ENCODE peak calls at places on chromosome 12, in ten cellular contexts. I is heart right ventricle; N is WTC11; U is fibroblast of lung; R is astrocyte of the cerebellum; W is bronchial epithelial cell; G is CD4-positive, alpha-beta T cell; K is AG09319; B is brain microvascular endothelial cell; L is endothelial cell. Y is an unnamed sample.

GRCh38 chr12:76878045-76878898 is 547 bp downstream of the CSRP2 start:
- DNase-seq in L (peak), U (peak), B (no peak), N (peak), I (no peak), K (no peak), R (no peak), W (peak), G (no peak), Y (no peak)

GRCh38 chr12:47164730-47165439 is 85.1 kb upstream of the AMIGO2 start:
- DNase-seq in I (no peak), N (no peak), U (peak), L (no peak), K (peak), R (peak), W (no peak), G (no peak), B (no peak), Y (no peak)

GRCh38 chr12:45518516-45519235 is 210.8 kb upstream of the ARID2 start:
- DNase-seq in G (peak), K (no peak), L (no peak), N (no peak), R (no peak), U (no peak), W (no peak), B (no peak), I (no peak), Y (no peak)

GRCh38 chr12:57489157-57489641 is 1.3 kb downstream of the MARS1 start:
- DNase-seq in N (no peak), K (no peak), U (peak), W (no peak), G (no peak), B (peak), R (no peak), I (no peak), L (no peak), Y (no peak)

GRCh38 chr12:128258866-128259555 is 8.0 kb upstream of the TMEM132C start:
- DNase-seq in I (no peak), K (no peak), L (no peak), N (no peak), B (no peak), U (no peak), W (no peak), R (no peak), G (no peak), Y (no peak)

GRCh38 chr12:75868501-75868900 is 163.1 kb downstream of the PHLDA1 start:
- DNase-seq in K (no peak), W (no peak), L (no peak), U (peak), R (peak), G (no peak), N (no peak), B (no peak), I (peak), Y (no peak)

GRCh38 chr12:40436564-40436963 is 211.8 kb downstream of the LRRK2 start:
- DNase-seq in W (no peak), K (no peak), B (no peak), L (no peak), G (no peak), R (no peak), U (no peak), N (no peak), I (no peak), Y (no peak)

GRCh38 chr12:129186952-129187351 is 333.7 kb downstream of the GLT1D1 start:
- DNase-seq in B (no peak), G (no peak), U (no peak), K (no peak), L (no peak), I (no peak), N (no peak), R (no peak), W (no peak), Y (no peak)

GRCh38 chr12:42741771-42742510 is 152.4 kb upstream of the PRICKLE1 start:
- DNase-seq in B (peak), U (peak), L (no peak), G (no peak), I (no peak), K (no peak), R (no peak), N (no peak), W (no peak), Y (no peak)

GRCh38 chr12:10663869-10664268 is 10.0 kb downstream of the STYK1 start:
- DNase-seq in I (no peak), W (no peak), B (no peak), L (no peak), G (no peak), N (no peak), R (no peak), U (no peak), K (no peak), Y (no peak)

GRCh38 chr12:51636581-51636980 is 45.5 kb downstream of the SCN8A start:
- DNase-seq in U (no peak), W (peak), N (no peak), G (no peak), B (no peak), K (peak), I (no peak), L (no peak), R (no peak), Y (no peak)

GRCh38 chr12:12975322-12976077 is 23.5 kb upstream of the GPRC5D start:
- DNase-seq in B (peak), L (peak), N (peak), U (peak), R (no peak), G (no peak), W (peak), I (no peak), K (no peak), Y (no peak)

GRCh38 chr12:75820848-75821578 is 210.6 kb downstream of the PHLDA1 start:
- DNase-seq in R (peak), L (no peak), G (no peak), I (peak), K (peak), U (peak), W (peak), N (no peak), B (peak), Y (no peak)

GRCh38 chr12:56152756-56153137 is 360 bp downstream of the MYL6B start:
- DNase-seq in K (no peak), I (no peak), B (no peak), W (no peak), R (no peak), U (no peak), L (no peak), G (no peak), N (no peak), Y (no peak)

GRCh38 chr12:89571481-89572190 is 45.8 kb upstream of the POC1B start:
- DNase-seq in K (peak), R (peak), G (no peak), N (no peak), I (no peak), W (peak), U (peak), L (no peak), B (no peak), Y (no peak)

GRCh38 chr12:62919827-62920226 is 15.1 kb downstream of the PPM1H start:
- DNase-seq in B (peak), I (no peak), U (peak), R (peak), N (no peak), K (no peak), G (no peak), L (no peak), W (peak), Y (no peak)

GRCh38 chr12:48999371-49000131 is at the start of gene DDN:
- DNase-seq in W (no peak), B (peak), L (no peak), I (no peak), N (no peak), G (no peak), R (no peak), U (peak), K (no peak), Y (no peak)

GRCh38 chr12:104694161-104694560 is 237.4 kb downstream of the CHST11 start:
- DNase-seq in R (no peak), B (no peak), I (no peak), W (no peak), L (no peak), N (no peak), K (no peak), G (no peak), U (peak), Y (no peak)

GRCh38 chr12:79674629-79675028 is 16.1 kb downstream of the PAWR start:
- DNase-seq in U (peak), I (no peak), R (peak), W (peak), N (no peak), G (no peak), K (no peak), L (no peak), B (peak), Y (no peak)

GRCh38 chr12:117966511-117966910 is 2.3 kb downstream of the KSR2 start:
- DNase-seq in L (no peak), R (no peak), G (no peak), B (no peak), N (no peak), W (no peak), K (no peak), U (no peak), I (no peak), Y (no peak)

GRCh38 chr12:32305163-32305562 is 94.2 kb upstream of the FGD4 start:
- DNase-seq in U (no peak), G (no peak), L (no peak), K (no peak), B (no peak), I (no peak), W (peak), N (no peak), R (no peak), Y (no peak)

GRCh38 chr12:14810953-14811483 is 3.0 kb downstream of the SMCO3 start:
- DNase-seq in N (peak), U (peak), G (no peak), W (peak), B (peak), I (no peak), R (no peak), K (no peak), L (peak), Y (no peak)

GRCh38 chr12:124588689-124589318 is 21.4 kb upstream of the NCOR2 start:
- DNase-seq in R (no peak), U (peak), B (peak), N (no peak), W (peak), I (peak), K (no peak), L (no peak), G (peak), Y (no peak)

GRCh38 chr12:106205208-106206069 is 42.4 kb downstream of the CKAP4 start:
- DNase-seq in W (peak), R (no peak), N (no peak), L (no peak), U (no peak), I (peak), G (no peak), B (no peak), K (no peak), Y (no peak)

GRCh38 chr12:72053604-72054003 is 115.0 kb downstream of the TPH2 start:
- DNase-seq in R (no peak), K (no peak), G (no peak), N (no peak), I (no peak), B (peak), L (no peak), U (peak), W (no peak), Y (no peak)

GRCh38 chr12:26736563-26737486 is 96.2 kb downstream of the ITPR2 start:
- DNase-seq in G (no peak), R (no peak), I (no peak), L (no peak), U (peak), K (no peak), N (no peak), W (peak), B (peak), Y (no peak)

GRCh38 chr12:72276212-72276865 is 4.2 kb downstream of the TRHDE start:
- DNase-seq in U (peak), L (no peak), R (no peak), K (no peak), I (no peak), B (no peak), W (no peak), G (no peak), N (no peak), Y (no peak)

GRCh38 chr12:64749466-64750202 is 9.6 kb downstream of the GNS start:
- DNase-seq in U (no peak), K (no peak), W (no peak), B (no peak), G (no peak), R (no peak), L (no peak), N (no peak), I (no peak), Y (no peak)

GRCh38 chr12:334114-334513 is 55.0 kb downstream of the KDM5A start:
- DNase-seq in B (no peak), R (no peak), I (no peak), G (no peak), K (no peak), N (no peak), W (no peak), U (no peak), L (no peak), Y (no peak)

GRCh38 chr12:6631549-6631961 is 4.2 kb downstream of the LPAR5 start:
- DNase-seq in G (no peak), W (no peak), U (no peak), I (no peak), L (no peak), N (no peak), R (no peak), B (no peak), K (no peak), Y (no peak)

GRCh38 chr12:98591209-98591608 is 2.3 kb upstream of the SLC25A3 start:
- DNase-seq in G (no peak), R (no peak), K (no peak), B (peak), N (no peak), L (no peak), I (no peak), W (no peak), U (no peak), Y (no peak)

GRCh38 chr12:42267408-42268190 is 29.6 kb upstream of the YAF2 start:
- DNase-seq in G (no peak), B (no peak), R (no peak), I (no peak), W (no peak), N (no peak), L (no peak), K (no peak), U (no peak), Y (no peak)

GRCh38 chr12:115912440-115912839 is 365.1 kb downstream of the MED13L start:
- DNase-seq in K (no peak), B (no peak), N (no peak), L (no peak), I (no peak), W (no peak), R (no peak), G (no peak), U (no peak), Y (peak)

GRCh38 chr12:65925626-65926025 is 101.3 kb downstream of the HMGA2 start:
- DNase-seq in N (no peak), B (no peak), R (no peak), L (no peak), U (no peak), W (no peak), I (no peak), G (no peak), K (no peak), Y (no peak)

GRCh38 chr12:79886917-79887519 is 47.9 kb downstream of the PPP1R12A start:
- DNase-seq in R (peak), U (peak), K (no peak), I (no peak), L (no peak), G (no peak), W (peak), B (peak), N (no peak), Y (no peak)

GRCh38 chr12:117408161-117408791 is 46.9 kb upstream of the NOS1 start:
- DNase-seq in R (peak), K (no peak), B (no peak), L (no peak), W (peak), N (no peak), I (peak), U (peak), G (no peak), Y (no peak)

GRCh38 chr12:66398931-66399625 is 96.8 kb downstream of the HELB start:
- DNase-seq in K (no peak), U (peak), N (no peak), B (peak), R (no peak), W (peak), G (no peak), I (no peak), L (no peak), Y (no peak)

GRCh38 chr12:29581641-29582040 is 84.2 kb upstream of the OVCH1 start:
- DNase-seq in B (peak), R (no peak), U (peak), I (no peak), K (no peak), W (no peak), L (no peak), N (no peak), G (no peak), Y (no peak)

GRCh38 chr12:131454418-131455217 is 256.3 kb upstream of the SFSWAP start:
- DNase-seq in I (peak), W (no peak), U (no peak), N (peak), L (peak), R (no peak), B (peak), G (peak), K (no peak), Y (no peak)
- TF ChIP-seq CTCF in I (peak), W (no peak), U (no peak), N (peak), L (peak), R (no peak), B (peak), G (peak), K (no peak), Y (no peak)

GRCh38 chr12:108519558-108519957 is 4.5 kb downstream of the FICD start:
- DNase-seq in K (no peak), I (no peak), L (no peak), U (no peak), N (peak), G (no peak), R (no peak), W (no peak), B (no peak), Y (no peak)
- TF ChIP-seq CTCF in K (no peak), I (no peak), L (no peak), U (no peak), N (no peak), G (no peak), R (no peak), W (no peak), B (peak), Y (no peak)

GRCh38 chr12:52710744-52711143 is 7.4 kb upstream of the KRT77 start:
- DNase-seq in G (no peak), W (no peak), L (no peak), I (no peak), K (no peak), R (no peak), N (no peak), U (no peak), B (no peak), Y (no peak)
- TF ChIP-seq CTCF in G (no peak), W (no peak), L (no peak), I (no peak), K (no peak), R (no peak), N (no peak), U (no peak), B (no peak), Y (no peak)

DNA sequence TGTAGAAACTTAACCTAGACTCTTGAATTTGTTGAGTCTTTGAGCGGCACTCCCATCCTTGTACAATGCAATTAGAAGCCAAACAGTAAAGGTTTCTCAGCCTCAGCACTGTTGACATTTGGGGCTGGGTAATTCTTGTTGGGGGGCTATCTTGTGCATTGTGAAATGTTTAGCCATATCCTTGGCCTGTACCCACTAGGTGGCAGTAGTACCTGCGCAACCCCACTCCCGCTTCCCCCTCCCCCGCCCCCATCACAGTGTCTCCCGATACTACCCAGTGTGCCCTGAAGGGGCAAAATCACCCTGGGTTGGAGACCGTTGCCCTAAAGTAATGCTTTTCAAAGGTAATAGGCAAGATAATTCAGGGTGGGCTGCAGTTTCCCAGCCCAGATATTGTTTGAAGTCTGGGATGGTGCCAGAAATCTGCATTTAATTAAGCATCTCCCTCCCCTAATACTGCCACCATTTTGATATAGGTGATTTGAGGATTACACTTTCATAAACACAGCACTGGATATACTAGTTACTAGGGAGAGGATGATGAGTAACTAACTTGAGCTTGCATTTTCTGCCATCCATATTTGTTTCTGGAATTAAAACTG is 1.8 kb downstream of the COX6A1 start:
- DNase-seq in G (peak), U (peak), B (peak), N (peak), K (no peak), R (peak), I (peak), L (peak), W (peak), Y (no peak)
- TF ChIP-seq CTCF in G (peak), U (peak), B (peak), N (peak), K (peak), R (peak), I (peak), L (peak), W (peak), Y (peak)

GRCh38 chr12:54138219-54138618 is 50.6 kb downstream of the SMUG1 start:
- DNase-seq in R (no peak), N (no peak), G (no peak), B (no peak), L (no peak), U (no peak), I (no peak), W (no peak), K (no peak), Y (no peak)
- TF ChIP-seq CTCF in R (no peak), N (no peak), G (no peak), B (no peak), L (no peak), U (no peak), I (no peak), W (no peak), K (no peak), Y (no peak)

GRCh38 chr12:92381856-92382255 is 236.2 kb upstream of the BTG1 start:
- DNase-seq in U (no peak), I (no peak), G (no peak), W (no peak), K (no peak), L (no peak), N (no peak), B (no peak), R (no peak), Y (no peak)
- TF ChIP-seq CTCF in U (no peak), I (no peak), G (no peak), W (no peak), K (no peak), L (no peak), N (no peak), B (no peak), R (no peak), Y (no peak)

GRCh38 chr12:54017027-54017788 is 8.4 kb downstream of the HOXC8 start:
- DNase-seq in N (no peak), I (no peak), L (no peak), W (no peak), R (no peak), K (no peak), B (no peak), U (no peak), G (no peak), Y (no peak)
- TF ChIP-seq CTCF in N (no peak), I (no peak), L (no peak), W (no peak), R (no peak), K (no peak), B (no peak), U (no peak), G (no peak), Y (no peak)

DNA sequence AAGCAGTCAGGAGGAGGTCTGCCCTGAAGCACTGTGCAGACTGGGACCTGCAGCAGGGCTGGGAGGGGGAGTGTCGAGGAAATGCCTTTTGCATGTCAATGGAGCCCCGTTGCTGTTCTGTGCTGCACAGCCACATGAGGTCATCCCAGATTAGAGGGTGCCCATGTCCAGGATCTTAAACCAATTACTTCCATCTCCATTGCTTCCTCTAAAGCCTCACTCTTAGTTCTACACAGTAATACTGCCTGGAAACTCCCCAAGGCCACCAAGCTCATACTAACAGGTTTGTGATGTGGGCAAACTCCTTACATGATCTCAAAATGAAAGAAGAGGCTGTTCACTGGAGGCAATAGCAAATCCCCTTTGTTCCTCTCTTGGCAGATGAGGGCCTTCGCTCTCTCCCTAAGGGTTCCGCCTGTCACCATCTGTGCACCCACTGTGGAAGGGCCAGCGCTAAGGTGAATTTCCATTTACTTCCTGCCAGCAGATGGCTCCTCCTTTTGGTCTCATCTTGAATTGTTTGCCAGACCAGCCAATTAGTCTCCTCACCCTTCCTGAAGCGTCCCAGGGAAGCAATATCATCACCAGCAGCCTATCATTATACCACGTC is 35.4 kb upstream of the LTA4H start:
- DNase-seq in U (peak), L (no peak), G (no peak), B (no peak), I (no peak), W (peak), N (peak), R (no peak), K (no peak), Y (no peak)
- TF ChIP-seq CTCF in U (peak), L (peak), G (no peak), B (peak), I (no peak), W (no peak), N (no peak), R (no peak), K (no peak), Y (no peak)

GRCh38 chr12:31002361-31002725 is 71.3 kb upstream of the DDX11 start:
- DNase-seq in W (no peak), U (no peak), L (no peak), B (no peak), R (no peak), I (no peak), K (no peak), G (no peak), N (no peak), Y (no peak)
- TF ChIP-seq CTCF in W (no peak), U (no peak), L (no peak), B (no peak), R (no peak), I (no peak), K (no peak), G (no peak), N (no peak), Y (no peak)

GRCh38 chr12:18552829-18553228 is 185.0 kb downstream of the PLCZ1 start:
- DNase-seq in U (no peak), L (no peak), N (no peak), I (no peak), K (no peak), R (no peak), G (no peak), W (no peak), B (no peak), Y (no peak)
- TF ChIP-seq CTCF in U (peak), L (no peak), N (no peak), I (no peak), K (no peak), R (no peak), G (no peak), W (no peak), B (no peak), Y (no peak)

Y was measured in coronary artery.